ENCODE peak calls at places on chromosomes 3 and 15, in five cellular contexts. E, O, U, T and Z are unnamed samples.
A peak's percentile ranks its signal among the peaks of the same experiment; 100 is the strongest.

GRCh38 chr15:101635944-101636727 is 16.0 kb downstream of the TM2D3 start:
- DNase-seq in E (no peak), O (no peak), U (no peak), T (no peak), Z (no peak)

GRCh38 chr15:100601628-100602063 is 338 bp downstream of the LINS1 start:
- DNase-seq in E (no peak), O (no peak), U (no peak), T (no peak), Z (no peak)

GRCh38 chr3:95719481-95719880 is 1094.9 kb upstream of the EPHA6 start:
- DNase-seq in E (no peak), O (no peak), U (no peak), T (no peak), Z (no peak)

GRCh38 chr3:181383760-181384159 is 328.0 kb upstream of the SOX2 start:
- DNase-seq in E (no peak), O (no peak), U (no peak), T (no peak), Z (no peak)

GRCh38 chr3:119636194-119636593 is 24.2 kb downstream of the POPDC2 start:
- DNase-seq in E (no peak), O (no peak), U (peak; percentile 12), T (peak; percentile 60), Z (no peak)

GRCh38 chr3:45972534-45973402 is 22.9 kb downstream of the FYCO1 start:
- DNase-seq in E (peak; percentile 59), O (no peak), U (peak; percentile 91), T (peak; percentile 93), Z (peak; percentile 71)

GRCh38 chr3:52005571-52005986 is 9.9 kb upstream of the RPL29 start:
- DNase-seq in E (no peak), O (no peak), U (no peak), T (peak; percentile 81), Z (peak; percentile 58)

GRCh38 chr3:79846148-79846933 is 78.5 kb upstream of the ROBO1 start:
- DNase-seq in E (no peak), O (no peak), U (no peak), T (no peak), Z (no peak)

GRCh38 chr3:49530231-49530630 is 24.0 kb upstream of the BSN start:
- DNase-seq in E (no peak), O (no peak), U (no peak), T (no peak), Z (no peak)

GRCh38 chr3:133192363-133192945 is 154.3 kb downstream of the TMEM108 start:
- DNase-seq in E (no peak), O (no peak), U (no peak), T (no peak), Z (no peak)

GRCh38 chr3:51319271-51319670 is 65.8 kb upstream of the MANF start:
- DNase-seq in E (no peak), O (no peak), U (peak; percentile 18), T (no peak), Z (no peak)

GRCh38 chr3:133854971-133855370 is 40.7 kb downstream of the RAB6B start:
- DNase-seq in E (no peak), O (no peak), U (no peak), T (no peak), Z (no peak)

GRCh38 chr3:125300416-125300815 is 74.7 kb downstream of the ZNF148 start:
- DNase-seq in E (no peak), O (no peak), U (peak; percentile 65), T (peak; percentile 76), Z (peak; percentile 25)

GRCh38 chr3:183618542-183618941 is 16.9 kb upstream of the KLHL24 start:
- DNase-seq in E (no peak), O (no peak), U (no peak), T (no peak), Z (no peak)

GRCh38 chr15:85542488-85542887 is 162.1 kb downstream of the AKAP13 start:
- DNase-seq in E (no peak), O (no peak), U (no peak), T (no peak), Z (no peak)

GRCh38 chr3:102089904-102090492 is 240.7 kb downstream of the NFKBIZ start:
- DNase-seq in E (no peak), O (no peak), U (peak; percentile 96), T (peak; percentile 82), Z (peak; percentile 81)

GRCh38 chr3:14926592-14926991 is 20.8 kb upstream of the NR2C2 start:
- DNase-seq in E (no peak), O (no peak), U (no peak), T (no peak), Z (no peak)

GRCh38 chr3:47161983-47162694 is 1.8 kb downstream of the SETD2 start:
- DNase-seq in E (no peak), O (no peak), U (no peak), T (no peak), Z (no peak)

GRCh38 chr3:38139652-38140051 is 1.2 kb downstream of the MYD88 start:
- DNase-seq in E (no peak), O (no peak), U (no peak), T (no peak), Z (no peak)

GRCh38 chr3:95088464-95088863 is 1025.6 kb downstream of the NSUN3 start:
- DNase-seq in E (no peak), O (no peak), U (no peak), T (no peak), Z (no peak)

GRCh38 chr3:22819209-22819608 is 383.9 kb upstream of the UBE2E2 start:
- DNase-seq in E (no peak), O (no peak), U (no peak), T (no peak), Z (no peak)

GRCh38 chr3:151008699-151009098 is 36.2 kb upstream of the CLRN1 start:
- DNase-seq in E (no peak), O (no peak), U (peak; percentile 54), T (peak; percentile 70), Z (no peak)

GRCh38 chr3:127475975-127476374 is 114.6 kb downstream of the TPRA1 start:
- DNase-seq in E (no peak), O (no peak), U (no peak), T (no peak), Z (no peak)

GRCh38 chr15:76343313-76343996 is 6.9 kb downstream of the ISL2 start:
- DNase-seq in E (no peak), O (no peak), U (no peak), T (no peak), Z (no peak)

GRCh38 chr3:143090486-143090885 is 29.1 kb upstream of the CHST2 start:
- DNase-seq in E (peak; percentile 43), O (no peak), U (no peak), T (no peak), Z (no peak)

GRCh38 chr3:133745981-133746721 is at the start of gene TF:
- DNase-seq in E (no peak), O (no peak), U (no peak), T (no peak), Z (no peak)

GRCh38 chr15:39179980-39180379 is 400.9 kb upstream of the THBS1 start:
- DNase-seq in E (no peak), O (no peak), U (no peak), T (no peak), Z (no peak)

GRCh38 chr3:77319711-77320110 is 279.8 kb downstream of the ROBO2 start:
- DNase-seq in E (no peak), O (no peak), U (no peak), T (no peak), Z (no peak)

GRCh38 chr15:49438970-49439631 is 16.1 kb downstream of the FGF7 start:
- DNase-seq in E (peak; percentile 60), O (no peak), U (no peak), T (no peak), Z (no peak)

GRCh38 chr3:157282261-157283191 is 122.6 kb upstream of the CCNL1 start:
- DNase-seq in E (no peak), O (no peak), U (peak; percentile 93), T (peak; percentile 99), Z (peak; percentile 92)

GRCh38 chr3:157279237-157279636 is 119.3 kb upstream of the CCNL1 start:
- DNase-seq in E (no peak), O (no peak), U (no peak), T (no peak), Z (no peak)

GRCh38 chr3:157275832-157276231 is 115.9 kb upstream of the CCNL1 start:
- DNase-seq in E (no peak), O (no peak), U (no peak), T (no peak), Z (no peak)

GRCh38 chr3:157276801-157277200 is 116.9 kb upstream of the CCNL1 start:
- DNase-seq in E (no peak), O (no peak), U (no peak), T (no peak), Z (no peak)

DNA sequence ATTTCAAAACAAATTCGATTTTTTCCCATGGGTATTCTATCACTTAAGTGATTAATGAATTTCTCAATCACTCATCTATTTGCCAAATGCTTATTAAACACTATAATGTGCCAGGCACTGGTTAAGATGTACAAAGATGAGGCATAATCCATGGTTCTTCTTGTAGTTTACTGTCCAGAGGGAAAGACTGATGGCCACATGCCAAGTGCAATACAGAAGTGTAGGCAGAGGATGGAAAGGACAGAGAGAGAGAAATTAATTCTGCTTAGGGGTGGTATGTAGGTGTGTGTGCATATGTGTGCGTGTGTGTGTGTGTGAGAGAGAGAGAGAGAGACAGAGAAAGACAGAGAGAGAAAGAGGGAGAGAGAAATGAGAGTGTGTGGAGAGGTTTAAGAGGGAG is 120.8 kb upstream of the CCNL1 start:
- DNase-seq in E (no peak), O (no peak), U (no peak), T (peak; percentile 62), Z (no peak)
- TF ChIP-seq CTCF in E (no peak), O (no peak), U (no peak), T (no peak), Z (no peak)

DNA sequence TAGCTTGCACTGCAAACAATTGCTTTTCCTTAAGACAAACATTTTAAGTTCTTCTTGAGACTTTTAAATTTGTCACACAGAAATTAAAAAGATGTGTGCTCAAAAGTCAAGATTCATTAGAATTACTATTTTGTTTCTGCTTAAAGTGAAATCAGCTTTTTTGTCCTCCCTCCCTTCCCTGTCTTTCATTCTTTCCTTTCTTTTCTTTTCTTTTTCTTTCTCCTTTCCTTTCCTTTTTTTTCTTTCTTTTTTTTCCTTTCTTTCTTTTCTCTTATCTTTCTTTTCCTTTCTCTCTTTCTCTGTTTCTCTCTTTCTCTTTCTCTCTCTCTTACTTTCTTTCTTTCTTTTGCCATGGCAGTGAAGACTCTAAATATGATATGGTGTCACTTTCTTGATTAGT is 37.8 kb downstream of the FBXL2 start:
- DNase-seq in E (no peak), O (no peak), U (no peak), T (no peak), Z (no peak)
- TF ChIP-seq CTCF in E (no peak), O (no peak), U (no peak), T (no peak), Z (no peak)

DNA sequence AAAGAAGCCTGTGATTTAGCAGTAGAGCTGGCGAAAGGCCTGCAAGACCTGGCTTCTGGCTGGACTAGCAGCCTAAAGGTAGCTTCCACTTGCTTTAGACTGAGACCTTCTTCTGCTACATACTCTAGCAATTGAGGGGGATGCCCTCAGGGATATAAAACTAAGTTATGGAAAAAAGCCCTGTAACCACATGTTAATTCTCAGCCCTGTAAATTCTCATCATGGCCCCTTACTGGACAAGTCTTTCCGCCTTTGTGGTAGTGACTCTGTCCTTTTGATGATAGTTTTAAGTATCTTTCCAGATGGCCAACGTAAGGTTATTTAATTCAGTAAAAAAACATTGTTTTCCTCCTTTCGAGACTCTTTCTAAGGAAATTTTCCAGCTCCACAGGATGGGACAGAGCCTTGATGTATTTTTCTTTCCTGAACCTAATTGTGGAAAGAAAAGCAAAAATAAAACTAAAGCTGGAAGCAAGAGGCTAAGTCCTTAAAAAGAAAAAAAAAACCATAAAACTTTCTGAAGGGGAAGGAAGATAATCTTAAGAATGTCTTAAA is 25.3 kb upstream of the TM4SF4 start:
- DNase-seq in E (no peak), O (no peak), U (no peak), T (no peak), Z (no peak)
- TF ChIP-seq CTCF in E (no peak), O (no peak), U (no peak), T (no peak), Z (no peak)

GRCh38 chr3:115784739-115785571 is 161.6 kb downstream of the GAP43 start:
- DNase-seq in E (no peak), O (no peak), U (peak; percentile 74), T (peak; percentile 94), Z (no peak)
- TF ChIP-seq CTCF in E (no peak), O (peak; percentile 51), U (peak; percentile 46), T (no peak), Z (no peak)